ENCODE peak calls at places on chromosomes 12 and 14, in six cellular contexts. O is tibial artery, E is hepatocyte, S is K562, J is MM.1S, T is uterus. I is an unnamed sample.

GRCh38 chr12:15962760-15963159 is 51.6 kb downstream of the DERA start:
- DNase-seq in O (no peak), E (no peak), S (no peak), J (no peak), T (no peak), I (no peak)

GRCh38 chr12:57430931-57431566 is at the start of gene R3HDM2:
- DNase-seq in O (peak; percentile 90), E (peak; percentile 98), S (peak; percentile 98), J (peak; percentile 95), T (peak; percentile 96), I (peak; percentile 94)

GRCh38 chr12:48420031-48420775 is 52.2 kb upstream of the ANP32D start:
- DNase-seq in O (no peak), E (no peak), S (no peak), J (no peak), T (no peak), I (no peak)

GRCh38 chr12:27213830-27214787 is 30.0 kb upstream of the STK38L start:
- DNase-seq in O (no peak), E (no peak), S (no peak), J (no peak), T (no peak), I (no peak)

GRCh38 chr12:28569698-28570411 is 379.6 kb downstream of the CCDC91 start:
- DNase-seq in O (no peak), E (no peak), S (peak; percentile 6), J (no peak), T (peak; percentile 31), I (no peak)

GRCh38 chr12:119649202-119649808 is 18.6 kb upstream of the PRKAB1 start:
- DNase-seq in O (no peak), E (no peak), S (peak; percentile 51), J (no peak), T (no peak), I (no peak)

GRCh38 chr12:51323966-51324895 is at the start of gene BIN2:
- DNase-seq in O (peak; percentile 37), E (no peak), S (no peak), J (peak; percentile 76), T (no peak), I (no peak)

GRCh38 chr12:9741726-9742125 is 8.8 kb upstream of the CLECL1 start:
- DNase-seq in O (no peak), E (no peak), S (no peak), J (peak; percentile 90), T (no peak), I (no peak)

GRCh38 chr14:92462568-92462967 is 51.0 kb upstream of the RIN3 start:
- DNase-seq in O (no peak), E (no peak), S (no peak), J (no peak), T (no peak), I (no peak)

GRCh38 chr12:132524405-132524804 is 34.5 kb downstream of the FBRSL1 start:
- DNase-seq in O (no peak), E (peak; percentile 68), S (no peak), J (no peak), T (no peak), I (no peak)

GRCh38 chr14:71262466-71262865 is 355.2 kb downstream of the PCNX1 start:
- DNase-seq in O (no peak), E (no peak), S (no peak), J (no peak), T (no peak), I (no peak)

GRCh38 chr14:64702493-64703392 is 1.5 kb upstream of the PLEKHG3 start:
- DNase-seq in O (peak; percentile 19), E (peak; percentile 84), S (no peak), J (no peak), T (peak; percentile 44), I (no peak)

GRCh38 chr12:86389949-86390348 is 133.8 kb upstream of the MGAT4C start:
- DNase-seq in O (no peak), E (no peak), S (no peak), J (no peak), T (no peak), I (no peak)

GRCh38 chr12:93122089-93122488 is 193.0 kb upstream of the EEA1 start:
- DNase-seq in O (no peak), E (no peak), S (no peak), J (no peak), T (no peak), I (no peak)

GRCh38 chr14:65336191-65336591 is 76.3 kb upstream of the FUT8 start:
- DNase-seq in O (no peak), E (peak; percentile 35), S (no peak), J (no peak), T (no peak), I (no peak)

GRCh38 chr14:47278233-47278842 is 397.1 kb downstream of the MDGA2 start:
- DNase-seq in O (no peak), E (peak; percentile 74), S (peak; percentile 36), J (peak; percentile 21), T (no peak), I (no peak)

GRCh38 chr12:52753283-52753682 is 23.9 kb downstream of the KRT76 start:
- DNase-seq in O (no peak), E (no peak), S (no peak), J (no peak), T (no peak), I (no peak)

GRCh38 chr14:33406766-33407165 is 468.1 kb downstream of the NPAS3 start:
- DNase-seq in O (no peak), E (no peak), S (no peak), J (no peak), T (no peak), I (no peak)

GRCh38 chr12:106074706-106075392 is 63.9 kb downstream of the NUAK1 start:
- DNase-seq in O (no peak), E (peak; percentile 28), S (no peak), J (no peak), T (peak; percentile 69), I (no peak)

GRCh38 chr14:91410781-91411536 is 6.7 kb downstream of the CCDC88C start:
- DNase-seq in O (no peak), E (no peak), S (no peak), J (no peak), T (no peak), I (no peak)

GRCh38 chr14:39015964-39016577 is 87.0 kb downstream of the SEC23A start:
- DNase-seq in O (no peak), E (no peak), S (no peak), J (no peak), T (no peak), I (no peak)

GRCh38 chr14:98912655-98913054 is 359.3 kb downstream of the BCL11B start:
- DNase-seq in O (no peak), E (no peak), S (no peak), J (peak; percentile 71), T (no peak), I (no peak)

GRCh38 chr12:91778091-91778819 is 367.4 kb downstream of the BTG1 start:
- DNase-seq in O (peak; percentile 21), E (peak; percentile 8), S (no peak), J (peak; percentile 66), T (peak; percentile 27), I (no peak)

GRCh38 chr14:36988568-36988967 is 183.8 kb downstream of the SLC25A21 start:
- DNase-seq in O (no peak), E (no peak), S (no peak), J (no peak), T (no peak), I (no peak)

GRCh38 chr14:38357557-38357956 is 101.7 kb upstream of the CLEC14A start:
- DNase-seq in O (no peak), E (no peak), S (no peak), J (no peak), T (peak; percentile 17), I (peak; percentile 12)

GRCh38 chr12:66438601-66439000 is 136.3 kb downstream of the HELB start:
- DNase-seq in O (no peak), E (no peak), S (no peak), J (no peak), T (no peak), I (no peak)

GRCh38 chr14:71261206-71261605 is 353.9 kb downstream of the PCNX1 start:
- DNase-seq in O (no peak), E (no peak), S (peak; percentile 2), J (no peak), T (no peak), I (no peak)

GRCh38 chr12:75783093-75783877 is 248.3 kb downstream of the PHLDA1 start:
- DNase-seq in O (no peak), E (no peak), S (no peak), J (peak; percentile 14), T (no peak), I (no peak)

GRCh38 chr12:32240833-32241232 is 134.2 kb downstream of the BICD1 start:
- DNase-seq in O (no peak), E (no peak), S (no peak), J (no peak), T (no peak), I (no peak)

GRCh38 chr14:71179046-71179445 is 271.8 kb downstream of the PCNX1 start:
- DNase-seq in O (no peak), E (no peak), S (no peak), J (no peak), T (no peak), I (no peak)

DNA sequence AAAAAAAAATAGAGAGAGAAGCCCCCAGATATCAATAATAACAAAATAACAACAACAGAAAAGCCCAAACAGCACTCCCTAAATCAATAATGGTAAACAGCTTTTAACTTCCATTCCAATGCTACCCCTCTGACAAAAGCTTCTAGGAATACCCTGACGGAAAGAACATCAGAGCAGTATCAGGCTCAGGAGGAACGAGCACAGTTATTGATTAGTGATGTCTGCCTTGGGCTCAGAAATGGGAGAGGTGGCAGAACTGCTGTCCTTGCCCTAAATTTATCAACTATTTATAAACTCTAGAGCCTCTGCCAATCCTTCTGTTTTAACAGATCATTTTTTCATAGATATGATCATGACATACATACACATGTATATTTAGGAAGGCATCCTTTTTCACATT is 41.9 kb downstream of the P2RX4 start:
- DNase-seq in O (no peak), E (no peak), S (no peak), J (no peak), T (no peak), I (no peak)
- TF ChIP-seq CTCF in O (no peak), E (no peak), S (no peak), J (no peak), T (no peak), I (no peak)

GRCh38 chr14:51297066-51297465 is 57.0 kb downstream of the TMX1 start:
- DNase-seq in O (no peak), E (no peak), S (no peak), J (no peak), T (no peak), I (no peak)
- H3K27ac ChIP-seq in O (no peak overlapping the region), E (no peak overlapping the region), S (no peak overlapping the region), J (no peak overlapping the region), T (no peak overlapping the region), I (no peak overlapping the region)

GRCh38 chr14:23483216-23483854 is 13.8 kb downstream of the NGDN start:
- DNase-seq in O (no peak), E (peak; percentile 30), S (peak; percentile 34), J (no peak), T (no peak), I (peak; percentile 87)
- TF ChIP-seq CTCF in O (no peak), E (peak; percentile 35), S (peak; percentile 58), J (peak; percentile 3), T (no peak), I (peak; percentile 89)

DNA sequence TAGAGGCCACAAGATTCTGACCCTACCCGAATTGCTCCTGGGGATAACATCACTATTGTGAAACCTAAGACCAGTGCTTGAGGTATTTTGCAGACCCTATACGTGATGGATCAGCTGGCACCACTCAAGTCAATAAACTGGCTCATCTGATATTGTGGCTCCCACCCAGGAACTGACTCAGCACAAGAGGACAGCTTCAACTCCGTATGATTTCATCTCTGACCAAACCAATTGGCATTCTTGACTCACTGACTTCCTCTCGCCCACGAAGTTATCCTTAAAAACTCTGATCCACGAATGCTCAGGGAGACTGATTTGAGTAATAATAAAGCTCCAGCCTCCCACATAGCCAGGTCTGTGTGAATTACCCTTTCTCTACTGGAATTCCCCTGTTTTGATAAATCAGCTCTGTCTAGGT is 1036.1 kb upstream of the TMEM132C start:
- DNase-seq in O (no peak), E (no peak), S (peak; percentile 25), J (no peak), T (no peak), I (no peak)
- H3K27ac ChIP-seq in O (no peak overlapping the region), E (no peak overlapping the region), S (no peak overlapping the region), J (no peak overlapping the region), T (no peak overlapping the region), I (no peak overlapping the region)

I was measured in dorsolateral prefrontal cortex.